ENCODE peak calls at places on chromosomes 5 and 9, in seven cellular contexts. One of them, this sample, is unnamed.

GRCh38 chr5:95864944-95865504 is 42.5 kb upstream of the GLRX start:
- DNase-seq in neural progenitor cell: peak
- DNase-seq in MM.1S: no peak
- DNase-seq in SK-N-SH: no peak
- DNase-seq in GM23248: no peak
- DNase-seq in hepatocyte: peak
- DNase-seq in GM23338: no peak
- DNase-seq in this sample: no peak

GRCh38 chr5:180291234-180291940 is 496 bp downstream of the MAPK9 start:
- DNase-seq in MM.1S: peak
- DNase-seq in SK-N-SH: no peak
- DNase-seq in neural progenitor cell: peak
- DNase-seq in GM23338: peak
- DNase-seq in GM23248: no peak
- DNase-seq in hepatocyte: no peak
- DNase-seq in this sample: peak

GRCh38 chr9:127451681-127452480 is 571 bp downstream of the LRSAM1 start:
- DNase-seq in SK-N-SH: peak
- DNase-seq in neural progenitor cell: peak
- DNase-seq in hepatocyte: peak
- DNase-seq in GM23338: peak
- DNase-seq in GM23248: peak
- DNase-seq in MM.1S: peak
- DNase-seq in this sample: peak

GRCh38 chr5:122591828-122592227 is 183.1 kb upstream of the SNX2 start:
- DNase-seq in hepatocyte: no peak
- DNase-seq in MM.1S: no peak
- DNase-seq in GM23338: no peak
- DNase-seq in neural progenitor cell: no peak
- DNase-seq in GM23248: no peak
- DNase-seq in SK-N-SH: no peak
- DNase-seq in this sample: no peak

GRCh38 chr5:5419291-5420210 is 2.9 kb upstream of the ICE1 start:
- DNase-seq in SK-N-SH: peak
- DNase-seq in hepatocyte: peak
- DNase-seq in GM23248: peak
- DNase-seq in neural progenitor cell: peak
- DNase-seq in GM23338: peak
- DNase-seq in MM.1S: no peak
- DNase-seq in this sample: peak

GRCh38 chr5:124353016-124353415 is 393.4 kb downstream of the ZNF608 start:
- DNase-seq in GM23338: no peak
- DNase-seq in MM.1S: no peak
- DNase-seq in hepatocyte: no peak
- DNase-seq in GM23248: no peak
- DNase-seq in neural progenitor cell: no peak
- DNase-seq in SK-N-SH: no peak
- DNase-seq in this sample: no peak

GRCh38 chr5:56327810-56328209 is 94.7 kb upstream of the ANKRD55 start:
- DNase-seq in GM23248: no peak
- DNase-seq in GM23338: no peak
- DNase-seq in hepatocyte: no peak
- DNase-seq in SK-N-SH: no peak
- DNase-seq in MM.1S: no peak
- DNase-seq in neural progenitor cell: no peak
- DNase-seq in this sample: no peak

GRCh38 chr5:10703676-10704075 is 57.4 kb downstream of the DAP start:
- DNase-seq in hepatocyte: no peak
- DNase-seq in GM23248: no peak
- DNase-seq in neural progenitor cell: no peak
- DNase-seq in SK-N-SH: no peak
- DNase-seq in GM23338: no peak
- DNase-seq in MM.1S: no peak
- DNase-seq in this sample: no peak

GRCh38 chr5:168819004-168819626 is 239.9 kb upstream of the PANK3 start:
- DNase-seq in GM23248: no peak
- DNase-seq in neural progenitor cell: peak
- DNase-seq in MM.1S: no peak
- DNase-seq in SK-N-SH: no peak
- DNase-seq in hepatocyte: no peak
- DNase-seq in GM23338: no peak
- DNase-seq in this sample: no peak

GRCh38 chr9:93721417-93721965 is 145.1 kb downstream of the PHF2 start:
- DNase-seq in GM23248: no peak
- DNase-seq in SK-N-SH: no peak
- DNase-seq in GM23338: no peak
- DNase-seq in neural progenitor cell: no peak
- DNase-seq in hepatocyte: no peak
- DNase-seq in MM.1S: no peak
- DNase-seq in this sample: no peak

GRCh38 chr5:116944171-116944570 is 369.5 kb upstream of the SEMA6A start:
- DNase-seq in SK-N-SH: no peak
- DNase-seq in MM.1S: no peak
- DNase-seq in neural progenitor cell: peak
- DNase-seq in GM23248: no peak
- DNase-seq in GM23338: peak
- DNase-seq in hepatocyte: no peak
- DNase-seq in this sample: no peak

GRCh38 chr9:90726215-90726614 is 75.4 kb upstream of the SYK start:
- DNase-seq in neural progenitor cell: peak
- DNase-seq in GM23338: peak
- DNase-seq in hepatocyte: no peak
- DNase-seq in GM23248: no peak
- DNase-seq in SK-N-SH: peak
- DNase-seq in MM.1S: no peak
- DNase-seq in this sample: peak

GRCh38 chr5:140118294-140118936 is 4.5 kb downstream of the PURA start:
- DNase-seq in GM23248: peak
- DNase-seq in SK-N-SH: no peak
- DNase-seq in MM.1S: no peak
- DNase-seq in GM23338: peak
- DNase-seq in neural progenitor cell: no peak
- DNase-seq in hepatocyte: no peak
- DNase-seq in this sample: no peak
- TF ChIP-seq EZH2phosphoT487 in GM23248: no peak
- TF ChIP-seq EZH2phosphoT487 in SK-N-SH: no peak
- TF ChIP-seq EZH2phosphoT487 in MM.1S: no peak
- TF ChIP-seq EZH2phosphoT487 in GM23338: no peak
- TF ChIP-seq EZH2phosphoT487 in neural progenitor cell: no peak
- TF ChIP-seq EZH2phosphoT487 in hepatocyte: no peak
- TF ChIP-seq EZH2phosphoT487 in this sample: no peak

GRCh38 chr9:88521308-88521707 is 13.7 kb upstream of the NXNL2 start:
- DNase-seq in MM.1S: no peak
- DNase-seq in neural progenitor cell: no peak
- DNase-seq in GM23248: no peak
- DNase-seq in GM23338: no peak
- DNase-seq in SK-N-SH: no peak
- DNase-seq in hepatocyte: no peak
- DNase-seq in this sample: no peak
- TF ChIP-seq EZH2phosphoT487 in MM.1S: no peak
- TF ChIP-seq EZH2phosphoT487 in neural progenitor cell: no peak
- TF ChIP-seq EZH2phosphoT487 in GM23248: no peak
- TF ChIP-seq EZH2phosphoT487 in GM23338: no peak
- TF ChIP-seq EZH2phosphoT487 in SK-N-SH: no peak
- TF ChIP-seq EZH2phosphoT487 in hepatocyte: no peak
- TF ChIP-seq EZH2phosphoT487 in this sample: no peak

GRCh38 chr9:131382850-131383729 is 10.8 kb upstream of the PRRC2B start:
- DNase-seq in GM23248: peak
- DNase-seq in GM23338: peak
- DNase-seq in MM.1S: peak
- DNase-seq in neural progenitor cell: peak
- DNase-seq in hepatocyte: peak
- DNase-seq in SK-N-SH: no peak
- DNase-seq in this sample: no peak
- TF ChIP-seq EZH2phosphoT487 in GM23248: no peak
- TF ChIP-seq EZH2phosphoT487 in GM23338: no peak
- TF ChIP-seq EZH2phosphoT487 in MM.1S: no peak
- TF ChIP-seq EZH2phosphoT487 in neural progenitor cell: peak
- TF ChIP-seq EZH2phosphoT487 in hepatocyte: no peak
- TF ChIP-seq EZH2phosphoT487 in SK-N-SH: no peak
- TF ChIP-seq EZH2phosphoT487 in this sample: no peak

GRCh38 chr9:98992885-98993569 is 49.3 kb downstream of the COL15A1 start:
- DNase-seq in neural progenitor cell: no peak
- DNase-seq in SK-N-SH: no peak
- DNase-seq in GM23338: no peak
- DNase-seq in MM.1S: no peak
- DNase-seq in GM23248: no peak
- DNase-seq in hepatocyte: no peak
- DNase-seq in this sample: no peak
- TF ChIP-seq EZH2phosphoT487 in neural progenitor cell: no peak
- TF ChIP-seq EZH2phosphoT487 in SK-N-SH: no peak
- TF ChIP-seq EZH2phosphoT487 in GM23338: no peak
- TF ChIP-seq EZH2phosphoT487 in MM.1S: no peak
- TF ChIP-seq EZH2phosphoT487 in GM23248: no peak
- TF ChIP-seq EZH2phosphoT487 in hepatocyte: no peak
- TF ChIP-seq EZH2phosphoT487 in this sample: no peak

GRCh38 chr5:126354857-126355731 is 68.1 kb upstream of the GRAMD2B start:
- DNase-seq in neural progenitor cell: no peak
- DNase-seq in hepatocyte: no peak
- DNase-seq in MM.1S: no peak
- DNase-seq in GM23338: no peak
- DNase-seq in GM23248: no peak
- DNase-seq in SK-N-SH: no peak
- DNase-seq in this sample: no peak
- TF ChIP-seq EZH2phosphoT487 in neural progenitor cell: no peak
- TF ChIP-seq EZH2phosphoT487 in hepatocyte: no peak
- TF ChIP-seq EZH2phosphoT487 in MM.1S: no peak
- TF ChIP-seq EZH2phosphoT487 in GM23338: no peak
- TF ChIP-seq EZH2phosphoT487 in GM23248: no peak
- TF ChIP-seq EZH2phosphoT487 in SK-N-SH: no peak
- TF ChIP-seq EZH2phosphoT487 in this sample: no peak

DNA sequence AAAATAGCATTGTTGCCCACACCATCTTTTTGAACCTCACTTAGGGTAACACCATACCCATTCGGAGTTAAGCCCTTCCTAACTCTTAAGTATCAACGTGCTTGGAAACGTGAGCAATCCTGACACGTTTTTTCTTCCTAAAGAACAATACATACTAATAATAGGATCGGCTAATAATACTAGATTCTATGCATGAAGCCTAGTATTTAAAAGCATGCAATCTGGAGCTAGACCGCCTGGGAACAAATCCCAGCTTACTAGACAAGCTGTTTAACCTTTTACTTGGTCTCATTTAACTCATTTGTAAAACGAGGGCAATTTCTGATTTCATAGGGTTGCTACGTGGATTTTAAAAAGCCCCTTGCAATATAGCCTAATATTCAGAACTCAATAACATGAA is 947 bp upstream of the SMC2 start:
- DNase-seq in GM23338: peak
- DNase-seq in hepatocyte: peak
- DNase-seq in neural progenitor cell: peak
- DNase-seq in GM23248: peak
- DNase-seq in MM.1S: peak
- DNase-seq in SK-N-SH: peak
- DNase-seq in this sample: peak
- TF ChIP-seq EZH2phosphoT487 in GM23338: no peak
- TF ChIP-seq EZH2phosphoT487 in hepatocyte: no peak
- TF ChIP-seq EZH2phosphoT487 in neural progenitor cell: no peak
- TF ChIP-seq EZH2phosphoT487 in GM23248: no peak
- TF ChIP-seq EZH2phosphoT487 in MM.1S: no peak
- TF ChIP-seq EZH2phosphoT487 in SK-N-SH: no peak
- TF ChIP-seq EZH2phosphoT487 in this sample: no peak

GRCh38 chr5:60339691-60340191 is 360.2 kb downstream of the DEPDC1B start:
- DNase-seq in MM.1S: no peak
- DNase-seq in GM23248: peak
- DNase-seq in neural progenitor cell: no peak
- DNase-seq in SK-N-SH: no peak
- DNase-seq in GM23338: no peak
- DNase-seq in hepatocyte: no peak
- DNase-seq in this sample: no peak
- TF ChIP-seq EZH2phosphoT487 in MM.1S: no peak
- TF ChIP-seq EZH2phosphoT487 in GM23248: no peak
- TF ChIP-seq EZH2phosphoT487 in neural progenitor cell: no peak
- TF ChIP-seq EZH2phosphoT487 in SK-N-SH: no peak
- TF ChIP-seq EZH2phosphoT487 in GM23338: no peak
- TF ChIP-seq EZH2phosphoT487 in hepatocyte: no peak
- TF ChIP-seq EZH2phosphoT487 in this sample: no peak

GRCh38 chr5:76371955-76372319 is 31.1 kb upstream of the IQGAP2 start:
- DNase-seq in GM23248: no peak
- DNase-seq in SK-N-SH: no peak
- DNase-seq in MM.1S: no peak
- DNase-seq in GM23338: no peak
- DNase-seq in hepatocyte: peak
- DNase-seq in neural progenitor cell: no peak
- DNase-seq in this sample: no peak

GRCh38 chr5:76367623-76368366 is 35.3 kb upstream of the IQGAP2 start:
- DNase-seq in GM23338: no peak
- DNase-seq in neural progenitor cell: peak
- DNase-seq in SK-N-SH: no peak
- DNase-seq in hepatocyte: no peak
- DNase-seq in MM.1S: peak
- DNase-seq in GM23248: peak
- DNase-seq in this sample: no peak

GRCh38 chr5:76376141-76376900 is 26.8 kb upstream of the IQGAP2 start:
- DNase-seq in hepatocyte: no peak
- DNase-seq in MM.1S: no peak
- DNase-seq in neural progenitor cell: no peak
- DNase-seq in GM23248: peak
- DNase-seq in GM23338: no peak
- DNase-seq in SK-N-SH: no peak
- DNase-seq in this sample: no peak

GRCh38 chr5:76368941-76369340 is 34.1 kb upstream of the IQGAP2 start:
- DNase-seq in GM23248: no peak
- DNase-seq in neural progenitor cell: no peak
- DNase-seq in SK-N-SH: no peak
- DNase-seq in GM23338: no peak
- DNase-seq in hepatocyte: no peak
- DNase-seq in MM.1S: no peak
- DNase-seq in this sample: no peak

GRCh38 chr5:76372320-76373054 is 30.6 kb upstream of the IQGAP2 start:
- DNase-seq in GM23338: no peak
- DNase-seq in GM23248: peak
- DNase-seq in SK-N-SH: peak
- DNase-seq in MM.1S: no peak
- DNase-seq in hepatocyte: peak
- DNase-seq in neural progenitor cell: no peak
- DNase-seq in this sample: no peak
- TF ChIP-seq EZH2phosphoT487 in GM23338: no peak
- TF ChIP-seq EZH2phosphoT487 in GM23248: no peak
- TF ChIP-seq EZH2phosphoT487 in SK-N-SH: no peak
- TF ChIP-seq EZH2phosphoT487 in MM.1S: no peak
- TF ChIP-seq EZH2phosphoT487 in hepatocyte: no peak
- TF ChIP-seq EZH2phosphoT487 in neural progenitor cell: no peak
- TF ChIP-seq EZH2phosphoT487 in this sample: no peak

GRCh38 chr9:34375901-34376595 is 650 bp downstream of the MYORG start:
- DNase-seq in SK-N-SH: peak
- DNase-seq in neural progenitor cell: peak
- DNase-seq in GM23248: peak
- DNase-seq in hepatocyte: peak
- DNase-seq in GM23338: peak
- DNase-seq in MM.1S: peak
- DNase-seq in this sample: peak
- TF ChIP-seq EZH2phosphoT487 in SK-N-SH: no peak
- TF ChIP-seq EZH2phosphoT487 in neural progenitor cell: no peak
- TF ChIP-seq EZH2phosphoT487 in GM23248: no peak
- TF ChIP-seq EZH2phosphoT487 in hepatocyte: no peak
- TF ChIP-seq EZH2phosphoT487 in GM23338: no peak
- TF ChIP-seq EZH2phosphoT487 in MM.1S: no peak
- TF ChIP-seq EZH2phosphoT487 in this sample: no peak